ENCODE peak calls at places on chromosomes 1 and 21, in six cellular contexts. Q, K, Z, M, J and F are unnamed samples.

GRCh38 chr21:46109251-46110221 is 11.6 kb downstream of the COL6A2 start:
- DNase-seq in M (no peak), K (no peak), J (no peak), Z (no peak), Q (no peak), F (no peak)

GRCh38 chr1:2561898-2562895 is 6.0 kb downstream of the TNFRSF14 start:
- DNase-seq in J (no peak), Q (no peak), Z (no peak), K (no peak), M (no peak), F (no peak)

GRCh38 chr1:233610628-233611027 is 3.3 kb upstream of the KCNK1 start:
- DNase-seq in M (no peak), Q (no peak), Z (no peak), J (no peak), K (no peak), F (no peak)

GRCh38 chr21:28136687-28137086 is 856.0 kb downstream of the LTN1 start:
- DNase-seq in Z (no peak), J (no peak), M (no peak), K (no peak), Q (no peak), F (no peak)

GRCh38 chr1:212871976-212872375 is 13.9 kb downstream of the FLVCR1 start:
- DNase-seq in J (no peak), Z (no peak), K (no peak), M (no peak), Q (no peak), F (no peak)

GRCh38 chr1:10192263-10192662 is 18.1 kb upstream of the KIF1B start:
- DNase-seq in Q (no peak), Z (no peak), M (no peak), J (no peak), K (no peak), F (no peak)

GRCh38 chr1:182766881-182767645 is 22.5 kb upstream of the NPL start:
- DNase-seq in J (no peak), Z (no peak), M (no peak), K (no peak), Q (no peak), F (no peak)

GRCh38 chr1:88237026-88237425 is 447.0 kb upstream of the PKN2 start:
- DNase-seq in J (no peak), M (peak), Q (no peak), Z (peak), K (peak), F (no peak)

GRCh38 chr21:36437745-36438128 is 42.2 kb downstream of the CLDN14 start:
- DNase-seq in J (no peak), Z (peak), Q (peak), M (peak), K (no peak), F (peak)

GRCh38 chr1:151832318-151832984 is 849 bp upstream of the RORC start:
- DNase-seq in J (no peak), Q (peak), M (peak), Z (no peak), K (no peak), F (peak)

GRCh38 chr21:16589499-16589898 is 859.7 kb downstream of the USP25 start:
- DNase-seq in Z (no peak), K (no peak), M (no peak), J (no peak), Q (no peak), F (no peak)
- H3K4me3 ChIP-seq in Z (peak), K (no peak), M (no peak), J (no peak), Q (no peak), F (no peak)

DNA sequence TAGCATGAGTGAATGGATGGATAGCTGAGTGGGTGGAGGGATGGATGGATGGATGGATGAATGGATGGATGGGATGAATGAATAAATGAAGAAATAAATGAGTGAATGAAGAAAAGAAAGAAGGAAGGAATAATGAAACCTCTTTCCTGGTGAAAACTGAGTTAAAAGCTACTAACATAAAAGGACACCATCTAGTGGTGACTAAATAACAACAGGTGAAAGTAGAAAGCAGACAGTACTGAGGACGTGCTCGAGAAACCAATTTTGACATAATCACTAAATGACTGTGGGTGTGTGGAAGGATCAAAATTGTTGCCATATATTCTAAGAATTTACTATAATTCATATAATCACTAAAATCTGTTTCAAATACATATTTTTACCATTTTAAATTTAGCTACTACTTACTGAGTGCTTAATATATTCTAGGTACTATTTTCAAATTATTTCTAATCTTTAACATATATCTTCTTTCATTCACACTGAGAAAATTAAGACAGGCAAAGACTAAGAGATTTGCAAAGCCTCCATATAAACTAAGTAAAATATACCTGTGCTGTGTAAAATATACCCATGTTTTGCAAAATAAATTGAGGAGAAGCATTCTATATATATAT is 522.9 kb downstream of the LRRIQ3 start:
- DNase-seq in J (no peak), Z (peak), M (no peak), Q (no peak), K (no peak), F (peak)
- TF ChIP-seq CTCF in J (peak), Z (peak), M (peak), Q (peak), K (peak), F (peak)

GRCh38 chr1:1067284-1068076 is 6.6 kb downstream of the RNF223 start:
- DNase-seq in K (no peak), M (no peak), Z (no peak), Q (no peak), J (no peak), F (no peak)
- H3K4me3 ChIP-seq in K (no peak), M (no peak), Z (no peak), Q (no peak), J (no peak), F (no peak)

DNA sequence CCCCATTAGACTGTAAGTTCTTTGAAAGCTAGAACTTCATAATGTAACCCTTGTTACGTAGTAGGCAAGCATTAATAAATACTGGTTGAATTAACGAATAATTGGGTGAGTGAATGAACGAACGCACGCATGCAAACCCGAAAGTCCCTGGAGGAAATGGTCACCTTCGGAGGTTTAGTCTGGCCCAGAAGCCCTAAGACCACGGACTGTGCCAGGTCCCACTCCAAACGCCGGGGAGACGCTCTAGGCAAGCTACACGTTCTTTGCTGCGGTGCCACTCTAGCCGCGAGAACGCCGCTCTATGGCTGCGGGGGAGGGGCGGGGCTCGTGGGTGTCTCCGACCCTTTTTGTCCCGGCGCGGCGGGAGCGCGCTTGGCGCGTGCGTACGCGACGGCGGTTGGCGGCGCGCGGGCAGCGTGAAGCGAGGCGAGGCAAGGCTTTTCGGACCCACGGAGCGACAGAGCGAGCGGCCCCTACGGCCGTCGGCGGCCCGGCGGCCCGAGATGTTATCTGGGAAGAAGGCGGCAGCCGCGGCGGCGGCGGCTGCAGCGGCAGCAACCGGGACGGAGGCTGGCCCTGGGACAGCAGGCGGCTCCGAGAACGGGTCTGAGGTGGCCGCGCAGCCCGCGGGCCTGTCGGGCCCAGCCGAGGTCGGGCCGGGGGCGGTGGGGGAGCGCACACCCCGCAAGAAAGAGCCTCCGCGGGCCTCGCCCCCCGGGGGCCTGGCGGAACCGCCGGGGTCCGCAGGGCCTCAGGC is at the start of gene KDM1A:
- DNase-seq in J (peak), K (peak), Z (peak), Q (peak), M (peak), F (peak)
- TF ChIP-seq CTCF in J (no peak), K (peak), Z (no peak), Q (no peak), M (peak), F (no peak)

GRCh38 chr1:30677471-30677870 is 45.9 kb downstream of the MATN1 start:
- DNase-seq in J (no peak), M (no peak), Z (no peak), Q (no peak), K (no peak), F (no peak)

GRCh38 chr1:30672661-30673060 is 50.7 kb downstream of the MATN1 start:
- DNase-seq in Q (no peak), K (no peak), J (no peak), Z (no peak), M (no peak), F (peak)

GRCh38 chr1:30675761-30676160 is 47.6 kb downstream of the MATN1 start:
- DNase-seq in Q (no peak), J (no peak), M (peak), K (no peak), Z (peak), F (peak)

GRCh38 chr1:30673395-30673794 is 50.0 kb downstream of the MATN1 start:
- DNase-seq in K (no peak), M (no peak), J (no peak), Q (no peak), Z (no peak), F (no peak)

DNA sequence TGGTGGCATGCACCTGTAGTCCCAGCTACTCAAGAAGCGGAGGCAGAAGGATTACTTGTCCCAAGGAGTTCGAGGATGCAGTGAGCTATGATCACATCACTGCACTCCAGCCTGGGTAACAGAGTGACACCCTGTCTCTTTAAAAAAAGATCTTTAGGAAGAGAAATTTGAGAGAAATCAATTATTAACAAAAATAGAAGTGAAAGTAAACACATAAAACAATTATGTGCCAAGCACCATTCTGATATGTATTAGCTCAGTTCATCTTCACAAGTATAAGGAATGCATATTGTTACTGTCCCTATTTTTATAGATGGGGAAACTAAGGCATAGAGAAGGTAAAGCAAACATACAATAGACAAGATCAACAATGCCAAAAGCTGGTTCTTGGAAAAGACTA is 48.1 kb downstream of the MATN1 start:
- DNase-seq in Z (no peak), Q (no peak), M (no peak), J (no peak), K (no peak), F (no peak)
- H3K4me3 ChIP-seq in Z (no peak), Q (no peak), M (no peak), J (no peak), K (no peak), F (no peak)

GRCh38 chr1:77319036-77319705 is 37.4 kb downstream of the AK5 start:
- DNase-seq in Z (peak), M (peak), Q (no peak), J (no peak), K (no peak), F (no peak)

GRCh38 chr1:77316966-77317365 is 35.1 kb downstream of the AK5 start:
- DNase-seq in M (peak), K (no peak), Q (no peak), Z (peak), J (no peak), F (no peak)

GRCh38 chr1:77316006-77316405 is 34.2 kb downstream of the AK5 start:
- DNase-seq in M (peak), J (no peak), Z (peak), K (peak), Q (no peak), F (no peak)

GRCh38 chr1:77308889-77309621 is 27.2 kb downstream of the AK5 start:
- DNase-seq in J (no peak), M (no peak), Q (no peak), K (no peak), Z (no peak), F (no peak)

GRCh38 chr1:77313491-77313890 is 31.7 kb downstream of the AK5 start:
- DNase-seq in Z (peak), Q (no peak), M (peak), J (peak), K (no peak), F (peak)
- TF ChIP-seq CTCF in Z (peak), Q (no peak), M (peak), J (peak), K (peak), F (peak)

DNA sequence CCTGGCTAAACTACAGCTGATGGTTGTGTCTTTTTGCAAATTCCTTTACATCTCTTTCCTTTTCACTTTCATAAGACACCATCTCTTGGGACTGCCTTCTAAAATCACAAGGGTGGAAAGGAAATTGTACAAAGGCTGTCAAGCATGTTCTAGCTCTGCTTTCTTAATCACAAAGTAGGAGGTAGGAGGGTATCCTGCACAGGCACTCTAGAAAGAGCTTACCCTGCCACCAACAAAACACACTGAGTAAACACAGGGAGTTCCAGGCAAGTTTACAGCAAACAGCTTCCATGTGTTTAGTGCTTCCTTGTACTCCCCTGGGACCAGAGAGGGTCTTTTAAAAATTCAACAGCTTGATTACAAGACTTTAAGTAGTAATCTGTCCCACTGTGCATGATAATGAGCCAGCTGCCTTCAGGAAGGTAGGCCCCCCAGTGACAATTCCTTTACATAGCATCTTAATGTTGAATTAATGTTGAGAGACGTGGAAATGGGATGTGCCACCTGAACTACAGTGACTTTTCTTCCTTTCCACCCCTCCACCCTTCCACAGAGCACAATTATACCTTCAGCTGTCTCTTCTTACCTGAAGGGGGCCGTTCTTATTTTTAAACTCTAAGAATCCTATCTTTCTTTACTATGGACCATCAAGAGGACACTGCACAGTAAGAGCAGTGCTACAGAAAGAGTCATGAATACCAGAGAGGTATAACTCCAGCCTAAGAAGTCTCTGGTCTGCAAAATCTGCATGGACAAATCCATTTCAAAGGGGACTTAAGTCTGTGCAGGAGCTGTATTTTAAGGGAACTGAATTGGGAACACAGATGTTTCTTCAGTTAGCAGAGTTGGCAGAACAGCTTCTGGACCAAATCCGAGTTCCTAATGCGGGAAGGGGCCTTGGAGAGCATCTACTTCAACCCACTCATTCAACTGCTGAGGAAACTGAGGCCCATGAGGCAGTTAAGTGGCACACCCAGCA is 2.2 kb downstream of the PLPP3 start:
- DNase-seq in Z (peak), M (peak), Q (no peak), K (no peak), J (peak), F (peak)
- H3K4me3 ChIP-seq in Z (peak), M (peak), Q (peak), K (peak), J (peak), F (peak)